ENCODE peak calls at places on chromosome 21, in ten cellular contexts. X is heart right ventricle; H is pancreas; O is hepatocyte; B is spleen; K is CD8-positive, alpha-beta T cell; W is upper lobe of right lung; F is HL-60; G is breast epithelium; E is PC-3. T is an unnamed sample.

GRCh38 chr21:33402011-33402979 is 918 bp upstream of the IFNGR2 start:
- DNase-seq in O (peak), E (no peak), W (peak), H (peak), X (peak), G (peak), F (peak), B (peak), K (no peak), T (peak)

GRCh38 chr21:24220466-24220865 is 1386.8 kb downstream of the MRPL39 start:
- DNase-seq in W (no peak), E (peak), B (no peak), X (no peak), O (no peak), K (no peak), H (no peak), G (no peak), F (no peak), T (no peak)

GRCh38 chr21:29053011-29053553 is 20.4 kb downstream of the CCT8 start:
- DNase-seq in E (no peak), G (no peak), K (no peak), H (no peak), B (no peak), X (no peak), O (no peak), F (no peak), W (no peak), T (no peak)

GRCh38 chr21:9763306-9763705 is 758.1 kb upstream of the TPTE start:
- DNase-seq in B (no peak), E (no peak), H (no peak), O (no peak), K (no peak), G (no peak), F (no peak), W (no peak), X (no peak), T (no peak)

GRCh38 chr21:16578912-16579311 is 849.1 kb downstream of the USP25 start:
- DNase-seq in F (no peak), X (no peak), G (no peak), H (no peak), O (no peak), B (no peak), W (no peak), K (no peak), E (no peak), T (no peak)

GRCh38 chr21:33078907-33079582 is 9.1 kb downstream of the OLIG1 start:
- DNase-seq in K (no peak), E (peak), F (peak), H (no peak), O (peak), G (peak), W (no peak), X (no peak), B (no peak), T (peak)

GRCh38 chr21:31894441-31894840 is 21.6 kb downstream of the HUNK start:
- DNase-seq in X (no peak), O (no peak), W (no peak), B (no peak), H (no peak), G (no peak), K (no peak), F (no peak), E (no peak), T (no peak)

GRCh38 chr21:16037386-16037785 is 307.6 kb downstream of the USP25 start:
- DNase-seq in B (no peak), W (no peak), X (no peak), G (no peak), E (peak), F (no peak), O (no peak), H (no peak), K (no peak), T (no peak)

GRCh38 chr21:29064850-29065481 is 8.5 kb downstream of the CCT8 start:
- DNase-seq in K (no peak), E (no peak), X (no peak), H (no peak), O (no peak), F (peak), G (no peak), W (no peak), B (no peak), T (no peak)

GRCh38 chr21:38751379-38752050 is 54.2 kb upstream of the ETS2 start:
- DNase-seq in W (peak), X (peak), H (no peak), G (no peak), O (no peak), F (peak), B (peak), E (no peak), K (no peak), T (peak)

GRCh38 chr21:16081304-16081703 is 351.5 kb downstream of the USP25 start:
- DNase-seq in G (no peak), E (no peak), H (no peak), X (no peak), W (no peak), K (no peak), B (no peak), F (no peak), O (no peak), T (no peak)

GRCh38 chr21:31675332-31675731 is 15.8 kb downstream of the SOD1 start:
- DNase-seq in E (no peak), H (no peak), B (no peak), G (no peak), F (no peak), W (no peak), K (no peak), X (no peak), O (no peak), T (no peak)

GRCh38 chr21:15841856-15842564 is 112.2 kb downstream of the USP25 start:
- DNase-seq in H (no peak), F (no peak), B (no peak), O (no peak), G (no peak), X (no peak), E (peak), K (no peak), W (no peak), T (peak)

GRCh38 chr21:25568230-25568629 is 39.1 kb downstream of the MRPL39 start:
- DNase-seq in X (peak), B (peak), G (no peak), F (no peak), K (no peak), E (no peak), W (no peak), H (no peak), O (peak), T (peak)

GRCh38 chr21:38434913-38435533 is 63.3 kb downstream of the ERG start:
- DNase-seq in G (no peak), E (peak), W (no peak), O (peak), K (no peak), F (no peak), B (no peak), X (no peak), H (no peak), T (peak)

GRCh38 chr21:42286416-42286815 is 28.8 kb downstream of the TFF3 start:
- DNase-seq in E (no peak), W (no peak), G (no peak), K (no peak), F (no peak), H (no peak), X (no peak), B (no peak), O (no peak), T (no peak)
- H3K4me3 ChIP-seq in E (no peak), W (no peak), G (no peak), K (no peak), F (no peak), H (no peak), X (no peak), B (no peak), O (no peak), T (no peak)

GRCh38 chr21:45318556-45319341 is 31.1 kb upstream of the POFUT2 start:
- DNase-seq in E (no peak), K (no peak), F (no peak), X (peak), H (no peak), O (peak), G (no peak), W (peak), B (peak), T (no peak)

GRCh38 chr21:45317401-45318145 is 29.9 kb upstream of the POFUT2 start:
- DNase-seq in B (peak), F (no peak), G (no peak), X (no peak), H (no peak), O (no peak), W (peak), E (peak), K (no peak), T (no peak)

GRCh38 chr21:45319461-45320211 is 31.9 kb upstream of the POFUT2 start:
- DNase-seq in F (no peak), G (no peak), X (peak), O (no peak), K (no peak), H (no peak), W (peak), B (peak), E (no peak), T (no peak)

GRCh38 chr21:45318146-45318555 is 30.5 kb upstream of the POFUT2 start:
- DNase-seq in F (no peak), K (no peak), B (no peak), H (no peak), G (no peak), E (no peak), W (peak), O (no peak), X (no peak), T (no peak)

GRCh38 chr21:45316871-45317400 is 29.2 kb upstream of the POFUT2 start:
- DNase-seq in F (no peak), E (no peak), H (no peak), X (no peak), B (peak), O (no peak), G (no peak), K (no peak), W (no peak), T (no peak)
- H3K27ac ChIP-seq in F (no peak), E (no peak), H (no peak), X (peak), B (no peak), O (no peak), G (no peak), K (no peak), W (peak), T (no peak)

GRCh38 chr21:17693801-17694200 is 81.1 kb upstream of the BTG3 start:
- DNase-seq in O (no peak), F (no peak), X (no peak), H (no peak), W (no peak), E (no peak), G (no peak), K (no peak), B (no peak), T (no peak)
- TF ChIP-seq CTCF in O (no peak), F (no peak), X (no peak), H (no peak), W (no peak), E (no peak), G (no peak), K (no peak), B (no peak), T (no peak)

GRCh38 chr21:44876849-44877575 is 3.5 kb upstream of the PTTG1IP start:
- DNase-seq in O (no peak), B (no peak), F (no peak), X (no peak), W (peak), H (no peak), G (no peak), K (no peak), E (no peak), T (no peak)

GRCh38 chr21:44874240-44874496 is 678 bp upstream of the PTTG1IP start:
- DNase-seq in E (no peak), H (no peak), B (no peak), X (no peak), W (no peak), K (no peak), F (no peak), O (no peak), G (no peak), T (no peak)

GRCh38 chr21:44873356-44874239 is at the start of gene PTTG1IP:
- DNase-seq in F (peak), G (peak), O (peak), H (peak), B (peak), W (peak), E (peak), X (peak), K (peak), T (peak)

GRCh38 chr21:44874497-44875331 is 1.2 kb upstream of the PTTG1IP start:
- DNase-seq in B (peak), W (peak), F (no peak), X (peak), O (peak), H (peak), G (peak), E (peak), K (no peak), T (no peak)

GRCh38 chr21:44875341-44875740 is 1.9 kb upstream of the PTTG1IP start:
- DNase-seq in E (peak), F (peak), K (no peak), G (no peak), O (no peak), H (no peak), X (no peak), B (no peak), W (no peak), T (no peak)
- H3K4me3 ChIP-seq in E (peak), F (no peak), K (peak), G (peak), O (no peak), H (peak), X (no peak), B (peak), W (peak), T (no peak)

GRCh38 chr21:42032968-42033367 is 22.8 kb upstream of the ZBTB21 start:
- DNase-seq in G (no peak), E (no peak), B (peak), K (no peak), F (no peak), X (no peak), H (no peak), W (no peak), O (no peak), T (no peak)

GRCh38 chr21:42030311-42030710 is 20.2 kb upstream of the ZBTB21 start:
- DNase-seq in W (no peak), O (no peak), B (no peak), K (no peak), E (no peak), X (no peak), G (no peak), H (no peak), F (no peak), T (no peak)

GRCh38 chr21:42031816-42032215 is 21.7 kb upstream of the ZBTB21 start:
- DNase-seq in W (no peak), F (no peak), H (no peak), X (no peak), O (no peak), E (no peak), G (peak), K (no peak), B (peak), T (no peak)

GRCh38 chr21:42032266-42032665 is 22.1 kb upstream of the ZBTB21 start:
- DNase-seq in F (no peak), W (no peak), K (no peak), O (no peak), H (no peak), B (no peak), G (no peak), X (no peak), E (no peak), T (no peak)

DNA sequence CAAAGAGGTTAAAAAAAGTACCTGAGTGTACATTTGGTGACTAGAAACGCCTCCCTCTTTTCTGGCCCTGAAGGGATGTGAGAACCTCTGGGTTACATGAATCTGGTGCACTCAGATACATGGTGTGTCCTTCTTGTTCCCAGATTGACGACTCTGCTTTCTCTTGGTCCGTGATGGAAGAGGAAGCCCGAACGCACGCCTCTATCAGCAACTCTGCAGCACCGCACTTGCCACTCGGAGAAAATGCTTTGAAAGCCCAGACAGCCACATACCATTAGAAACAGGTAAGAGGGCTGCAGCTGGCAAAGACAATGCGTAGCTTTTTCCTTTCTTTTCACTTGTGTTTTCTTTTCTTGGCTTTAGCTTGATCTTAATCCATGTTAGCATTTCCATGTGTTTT is 21.1 kb upstream of the ZBTB21 start:
- DNase-seq in E (no peak), B (no peak), F (no peak), G (no peak), O (no peak), X (no peak), H (no peak), K (no peak), W (no peak), T (no peak)
- H3K27ac ChIP-seq in E (no peak), B (no peak), F (no peak), G (no peak), O (no peak), X (no peak), H (no peak), K (no peak), W (no peak), T (no peak)

GRCh38 chr21:34690793-34691175 is 22.0 kb downstream of the CLIC6 start:
- DNase-seq in H (no peak), K (no peak), W (no peak), X (no peak), E (no peak), O (no peak), F (no peak), B (no peak), G (no peak), T (no peak)
- TF ChIP-seq CTCF in H (no peak), K (no peak), W (no peak), X (no peak), E (no peak), O (no peak), F (no peak), B (no peak), G (no peak), T (no peak)

GRCh38 chr21:36692844-36693143 is 6.1 kb upstream of the SIM2 start:
- DNase-seq in K (no peak), X (no peak), O (no peak), W (no peak), B (no peak), H (no peak), F (no peak), G (no peak), E (no peak), T (no peak)
- H3K4me3 ChIP-seq in K (no peak), X (no peak), O (no peak), W (no peak), B (no peak), H (no peak), F (no peak), G (no peak), E (no peak), T (no peak)

DNA sequence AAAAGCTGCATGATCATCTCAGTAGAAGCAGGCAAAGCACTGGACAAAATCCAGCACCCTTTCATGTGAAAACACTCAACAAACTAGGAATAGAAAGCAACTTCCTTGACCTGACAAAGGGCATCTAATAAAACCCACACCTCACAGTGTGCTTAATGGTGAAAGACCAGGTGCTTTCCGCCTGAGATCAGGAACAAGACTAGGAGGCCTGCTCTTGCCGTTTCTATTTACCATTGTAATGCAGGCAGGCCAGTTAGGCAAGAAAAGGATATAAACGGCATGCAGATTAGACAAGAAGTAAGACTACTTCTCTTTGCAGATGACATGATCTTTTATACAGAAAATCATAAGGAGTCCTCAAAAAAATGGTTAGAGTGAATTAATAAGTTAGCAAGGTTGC is 37.2 kb downstream of the SLC37A1 start:
- DNase-seq in E (no peak), O (peak), K (no peak), X (no peak), B (no peak), W (peak), F (no peak), G (peak), H (no peak), T (no peak)
- H3K27ac ChIP-seq in E (no peak), O (peak), K (no peak), X (no peak), B (no peak), W (no peak), F (no peak), G (peak), H (no peak), T (no peak)

T was measured in brain microvascular endothelial cell.